ENCODE peak calls at places on chromosomes 13 and 19, in seven cellular contexts. G is islet precursor cell; H is astrocyte of the spinal cord; M is stimulated activated CD4-positive, alpha-beta T cell treated with anti-CD3 and anti-CD28 coated beads, Interleukin-1b, Interleukin-23, amount 100 ng/mL, for 24 hours; D is T follicular helper cell; Q is GDM1; U is stromal cell of bone marrow. F is an unnamed sample.
A peak's percentile ranks its signal among the peaks of the same experiment; 100 is the strongest.

GRCh38 chr13:21625366-21625765 is 21.4 kb upstream of the MICU2 start:
- DNase-seq in M (no peak), Q (peak; percentile 22), G (no peak), H (peak; percentile 28), D (no peak), U (no peak), F (no peak)

GRCh38 chr19:917323-918151 is at the start of gene KISS1R:
- DNase-seq in Q (peak; percentile 20), U (no peak), G (peak; percentile 77), D (no peak), H (no peak), M (no peak), F (no peak)

GRCh38 chr19:50281491-50281890 is 47.7 kb downstream of the KCNC3 start:
- DNase-seq in H (no peak), M (no peak), G (no peak), U (no peak), D (no peak), Q (no peak), F (no peak)

GRCh38 chr19:31235806-31236205 is 113.4 kb downstream of the TSHZ3 start:
- DNase-seq in M (no peak), G (no peak), H (no peak), U (no peak), D (no peak), Q (no peak), F (no peak)

GRCh38 chr13:33483471-33483870 is 197.9 kb upstream of the STARD13 start:
- DNase-seq in G (no peak), H (no peak), Q (no peak), U (peak; percentile 32), M (no peak), D (no peak), F (no peak)

GRCh38 chr19:18300930-18301717 is 19.7 kb upstream of the JUND start:
- DNase-seq in D (no peak), Q (no peak), U (peak; percentile 69), H (peak; percentile 47), G (peak; percentile 95), M (no peak), F (peak; percentile 77)

GRCh38 chr19:2391118-2391725 is 31.2 kb downstream of the TMPRSS9 start:
- DNase-seq in H (peak; percentile 70), U (peak; percentile 54), M (no peak), D (no peak), Q (peak; percentile 42), G (no peak), F (no peak)

GRCh38 chr13:77213644-77214043 is 113.2 kb downstream of the MYCBP2 start:
- DNase-seq in U (no peak), H (peak; percentile 84), Q (no peak), G (no peak), M (no peak), D (no peak), F (no peak)

GRCh38 chr13:114107686-114108081 is 24.7 kb downstream of the RASA3 start:
- DNase-seq in D (no peak), Q (no peak), M (no peak), U (peak; percentile 69), H (peak; percentile 84), G (peak; percentile 74), F (no peak)

GRCh38 chr19:55579766-55580621 is 654 bp downstream of the ZNF579 start:
- DNase-seq in Q (no peak), M (no peak), G (peak; percentile 68), D (no peak), U (no peak), H (peak; percentile 47), F (no peak)

GRCh38 chr13:112185466-112185865 is 118.5 kb downstream of the SOX1 start:
- DNase-seq in Q (no peak), G (no peak), H (no peak), D (no peak), U (no peak), M (no peak), F (no peak)

GRCh38 chr13:43085545-43085944 is 62.2 kb downstream of the DNAJC15 start:
- DNase-seq in G (no peak), Q (no peak), U (peak; percentile 28), D (no peak), H (peak; percentile 64), M (no peak), F (no peak)

GRCh38 chr13:113917096-113917495 is 53.2 kb upstream of the GAS6 start:
- DNase-seq in U (no peak), Q (no peak), H (no peak), D (no peak), G (no peak), M (no peak), F (peak; percentile 22)